ENCODE peak calls at places on chromosome 6, in five cellular contexts. One of them, this sample, is unnamed.
A peak's percentile ranks its signal among the peaks of the same experiment; 100 is the strongest.

GRCh38 chr6:38508894-38509293 is 130.8 kb downstream of the BTBD9 start:
- DNase-seq in iris pigment epithelial cell: peak; percentile 88
- DNase-seq in stimulated activated CD4-positive, alpha-beta T cell treated with anti-CD3 and anti-CD28 coated beads, TNF-alpha, amount 100 ng/mL, for 1 hour: no peak
- DNase-seq in HT1080: peak; percentile 54
- DNase-seq in GDM1: no peak
- DNase-seq in this sample: no peak

GRCh38 chr6:38640216-38640909 is 634 bp upstream of the BTBD9 start:
- DNase-seq in iris pigment epithelial cell: no peak
- DNase-seq in HT1080: no peak
- DNase-seq in GDM1: no peak
- DNase-seq in stimulated activated CD4-positive, alpha-beta T cell treated with anti-CD3 and anti-CD28 coated beads, TNF-alpha, amount 100 ng/mL, for 1 hour: no peak
- DNase-seq in this sample: peak; percentile 24

GRCh38 chr6:81938991-81939773 is 186.7 kb upstream of the TENT5A start:
- DNase-seq in iris pigment epithelial cell: peak; percentile 70
- DNase-seq in stimulated activated CD4-positive, alpha-beta T cell treated with anti-CD3 and anti-CD28 coated beads, TNF-alpha, amount 100 ng/mL, for 1 hour: no peak
- DNase-seq in HT1080: no peak
- DNase-seq in GDM1: no peak
- DNase-seq in this sample: no peak

GRCh38 chr6:158213925-158214674 is 46.0 kb downstream of the GTF2H5 start:
- DNase-seq in stimulated activated CD4-positive, alpha-beta T cell treated with anti-CD3 and anti-CD28 coated beads, TNF-alpha, amount 100 ng/mL, for 1 hour: peak; percentile 20
- DNase-seq in GDM1: peak; percentile 56
- DNase-seq in HT1080: peak; percentile 74
- DNase-seq in iris pigment epithelial cell: peak; percentile 84
- DNase-seq in this sample: peak; percentile 73

GRCh38 chr6:108736832-108737231 is 111.4 kb upstream of the ARMC2 start:
- DNase-seq in GDM1: peak; percentile 9
- DNase-seq in iris pigment epithelial cell: peak; percentile 92
- DNase-seq in HT1080: peak; percentile 96
- DNase-seq in stimulated activated CD4-positive, alpha-beta T cell treated with anti-CD3 and anti-CD28 coated beads, TNF-alpha, amount 100 ng/mL, for 1 hour: no peak
- DNase-seq in this sample: no peak

GRCh38 chr6:63533952-63534351 is 38.3 kb upstream of the LOC128125822 start:
- DNase-seq in stimulated activated CD4-positive, alpha-beta T cell treated with anti-CD3 and anti-CD28 coated beads, TNF-alpha, amount 100 ng/mL, for 1 hour: no peak
- DNase-seq in iris pigment epithelial cell: no peak
- DNase-seq in HT1080: no peak
- DNase-seq in GDM1: no peak
- DNase-seq in this sample: no peak

GRCh38 chr6:113642714-113643442 is 214.3 kb upstream of the MARCKS start:
- DNase-seq in iris pigment epithelial cell: no peak
- DNase-seq in HT1080: no peak
- DNase-seq in GDM1: no peak
- DNase-seq in stimulated activated CD4-positive, alpha-beta T cell treated with anti-CD3 and anti-CD28 coated beads, TNF-alpha, amount 100 ng/mL, for 1 hour: no peak
- DNase-seq in this sample: peak; percentile 62

GRCh38 chr6:137707590-137708360 is 159.3 kb upstream of the TNFAIP3 start:
- DNase-seq in GDM1: peak; percentile 64
- DNase-seq in stimulated activated CD4-positive, alpha-beta T cell treated with anti-CD3 and anti-CD28 coated beads, TNF-alpha, amount 100 ng/mL, for 1 hour: peak; percentile 57
- DNase-seq in HT1080: peak; percentile 72
- DNase-seq in iris pigment epithelial cell: peak; percentile 93
- DNase-seq in this sample: peak; percentile 77

GRCh38 chr6:127483399-127484055 is 24.3 kb upstream of the KIAA0408 start:
- DNase-seq in HT1080: no peak
- DNase-seq in GDM1: no peak
- DNase-seq in iris pigment epithelial cell: no peak
- DNase-seq in stimulated activated CD4-positive, alpha-beta T cell treated with anti-CD3 and anti-CD28 coated beads, TNF-alpha, amount 100 ng/mL, for 1 hour: no peak
- DNase-seq in this sample: no peak

GRCh38 chr6:56073315-56073714 is 174.1 kb downstream of the COL21A1 start:
- DNase-seq in stimulated activated CD4-positive, alpha-beta T cell treated with anti-CD3 and anti-CD28 coated beads, TNF-alpha, amount 100 ng/mL, for 1 hour: no peak
- DNase-seq in GDM1: no peak
- DNase-seq in iris pigment epithelial cell: peak; percentile 62
- DNase-seq in HT1080: no peak
- DNase-seq in this sample: no peak

GRCh38 chr6:79605061-79605460 is 26.1 kb upstream of the SH3BGRL2 start:
- DNase-seq in HT1080: no peak
- DNase-seq in stimulated activated CD4-positive, alpha-beta T cell treated with anti-CD3 and anti-CD28 coated beads, TNF-alpha, amount 100 ng/mL, for 1 hour: no peak
- DNase-seq in GDM1: no peak
- DNase-seq in iris pigment epithelial cell: peak; percentile 52
- DNase-seq in this sample: no peak

GRCh38 chr6:30463651-30464618 is 25.4 kb upstream of the HLA-E start:
- DNase-seq in GDM1: peak; percentile 78
- DNase-seq in iris pigment epithelial cell: peak; percentile 53
- DNase-seq in stimulated activated CD4-positive, alpha-beta T cell treated with anti-CD3 and anti-CD28 coated beads, TNF-alpha, amount 100 ng/mL, for 1 hour: no peak
- DNase-seq in HT1080: peak; percentile 40
- DNase-seq in this sample: peak; percentile 61

This sample was measured in right lobe of liver.